ENCODE peak calls at places on chromosomes 1 and 21, in seven cellular contexts. T is osteoblast; P is breast epithelium; N is H9; K is dorsolateral prefrontal cortex; O is tibial artery; U is CD4-positive, alpha-beta T cell. V is an unnamed sample.
A peak's percentile ranks its signal among the peaks of the same experiment; 100 is the strongest.

GRCh38 chr21:45071396-45072165 is 2.8 kb upstream of the ADARB1 start:
- DNase-seq in T (no peak), P (peak; percentile 34), N (no peak), K (no peak), O (no peak), U (no peak), V (no peak)

GRCh38 chr1:16177306-16177705 is 21.4 kb upstream of the EPHA2 start:
- DNase-seq in T (no peak), P (no peak), N (no peak), K (no peak), O (no peak), U (no peak), V (no peak)

GRCh38 chr1:243349128-243349527 is 93.3 kb downstream of the SDCCAG8 start:
- DNase-seq in T (no peak), P (no peak), N (no peak), K (no peak), O (no peak), U (no peak), V (no peak)

GRCh38 chr1:22711591-22712501 is 1.2 kb downstream of the EPHB2 start:
- DNase-seq in T (no peak), P (no peak), N (no peak), K (no peak), O (no peak), U (no peak), V (no peak)

GRCh38 chr1:30822966-30823581 is 65.5 kb upstream of the LAPTM5 start:
- DNase-seq in T (peak; percentile 67), P (no peak), N (no peak), K (no peak), O (no peak), U (no peak), V (no peak)

GRCh38 chr1:76352741-76353435 is 278.3 kb downstream of the ST6GALNAC3 start:
- DNase-seq in T (no peak), P (no peak), N (no peak), K (no peak), O (no peak), U (no peak), V (no peak)

GRCh38 chr21:39869141-39869818 is 2.0 kb downstream of the PCP4 start:
- DNase-seq in T (no peak), P (no peak), N (no peak), K (no peak), O (no peak), U (no peak), V (no peak)

GRCh38 chr1:77824083-77824482 is 44.6 kb downstream of the MIGA1 start:
- DNase-seq in T (no peak), P (no peak), N (no peak), K (no peak), O (no peak), U (no peak), V (no peak)

GRCh38 chr21:26554365-26554764 is 18.7 kb downstream of the CYYR1 start:
- DNase-seq in T (no peak), P (no peak), N (no peak), K (no peak), O (no peak), U (no peak), V (no peak)

GRCh38 chr1:116487016-116487415 is 83.8 kb downstream of the CD58 start:
- DNase-seq in T (no peak), P (no peak), N (no peak), K (no peak), O (no peak), U (no peak), V (no peak)

GRCh38 chr1:40344597-40344996 is 27.5 kb upstream of the COL9A2 start:
- DNase-seq in T (peak; percentile 85), P (no peak), N (no peak), K (peak; percentile 45), O (peak; percentile 75), U (peak; percentile 7), V (no peak)

GRCh38 chr1:7535934-7536878 is 234.9 kb upstream of the VAMP3 start:
- DNase-seq in T (no peak), P (no peak), N (peak; percentile 80), K (no peak), O (no peak), U (no peak), V (no peak)

GRCh38 chr1:220914283-220915116 is 35.3 kb downstream of the HLX start:
- DNase-seq in T (no peak), P (no peak), N (no peak), K (no peak), O (no peak), U (no peak), V (no peak)

GRCh38 chr1:29490204-29490934 is 254.0 kb downstream of the PTPRU start:
- DNase-seq in T (no peak), P (no peak), N (no peak), K (no peak), O (no peak), U (no peak), V (no peak)

GRCh38 chr1:89519779-89520358 is 4.8 kb upstream of the LRRC8B start:
- DNase-seq in T (peak; percentile 88), P (no peak), N (no peak), K (no peak), O (no peak), U (peak; percentile 14), V (no peak)

GRCh38 chr1:89518116-89518780 is 6.4 kb upstream of the LRRC8B start:
- DNase-seq in T (no peak), P (no peak), N (no peak), K (no peak), O (no peak), U (no peak), V (no peak)

GRCh38 chr1:89512996-89513395 is 11.6 kb upstream of the LRRC8B start:
- DNase-seq in T (no peak), P (no peak), N (no peak), K (no peak), O (no peak), U (no peak), V (no peak)

GRCh38 chr1:89516055-89516454 is 8.6 kb upstream of the LRRC8B start:
- DNase-seq in T (peak; percentile 66), P (no peak), N (no peak), K (no peak), O (no peak), U (no peak), V (no peak)
- H3K27ac ChIP-seq in T (no peak overlapping the region), P (no peak overlapping the region), N (no peak overlapping the region), K (no peak overlapping the region), O (no peak overlapping the region), U (no peak overlapping the region), V (no peak overlapping the region)

GRCh38 chr1:206580438-206581113 is 31.7 kb downstream of the EIF2D start:
- DNase-seq in T (no peak), P (no peak), N (no peak), K (no peak), O (no peak), U (no peak), V (no peak)
- H3K27ac ChIP-seq in T (peak overlapping the region; percentile 54), P (peak overlapping the region; percentile 31), N (no peak overlapping the region), K (peak overlapping the region; percentile 42), O (no peak overlapping the region), U (peak overlapping the region; percentile 95), V (peak overlapping the region; percentile 70)

GRCh38 chr1:226655251-226656163 is 83.6 kb downstream of the ITPKB start:
- DNase-seq in T (no peak), P (no peak), N (peak; percentile 63), K (no peak), O (no peak), U (no peak), V (peak; percentile 56)

GRCh38 chr1:226654046-226654445 is 85.0 kb downstream of the ITPKB start:
- DNase-seq in T (no peak), P (no peak), N (peak; percentile 77), K (no peak), O (no peak), U (no peak), V (no peak)

GRCh38 chr1:226653311-226653921 is 85.7 kb downstream of the ITPKB start:
- DNase-seq in T (no peak), P (no peak), N (no peak), K (no peak), O (no peak), U (no peak), V (no peak)

GRCh38 chr1:226656201-226656600 is 82.9 kb downstream of the ITPKB start:
- DNase-seq in T (no peak), P (no peak), N (no peak), K (no peak), O (no peak), U (no peak), V (no peak)

DNA sequence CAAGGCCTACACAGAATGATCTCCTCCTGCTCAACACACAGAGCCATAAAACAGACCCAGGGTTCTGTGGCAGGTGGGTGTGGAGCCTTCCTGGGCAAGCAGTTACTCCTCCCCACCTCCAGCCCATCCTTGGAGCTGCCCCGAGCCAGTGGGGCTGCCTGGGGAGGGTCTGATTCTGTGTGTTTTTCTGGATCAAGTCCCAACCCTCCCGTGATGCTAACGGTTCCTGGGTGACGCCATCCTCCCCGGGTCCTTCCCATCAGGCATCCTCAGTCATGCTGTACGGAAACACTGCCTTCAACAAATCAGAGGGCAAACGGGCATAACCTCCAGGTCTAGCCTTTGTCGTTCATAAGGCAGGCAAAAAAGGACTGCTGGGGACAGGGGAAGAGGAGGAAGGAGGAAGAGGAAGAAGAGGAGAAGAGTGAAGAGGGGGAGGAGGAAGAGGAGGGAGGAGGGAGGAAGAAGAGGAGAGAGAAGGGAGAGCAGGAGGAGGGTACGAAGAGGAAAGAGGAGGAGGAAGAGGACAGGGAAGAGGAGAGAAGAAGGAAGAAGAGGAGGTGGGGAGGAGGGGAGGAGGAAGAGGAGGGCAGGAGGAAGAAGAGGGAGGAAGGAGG is 84.5 kb downstream of the ITPKB start:
- DNase-seq in T (no peak), P (no peak), N (no peak), K (no peak), O (no peak), U (no peak), V (no peak)
- H3K27ac ChIP-seq in T (no peak overlapping the region), P (peak overlapping the region; percentile 83), N (peak overlapping the region; percentile 10), K (no peak overlapping the region), O (no peak overlapping the region), U (no peak overlapping the region), V (no peak overlapping the region)

GRCh38 chr1:10651793-10652192 is 144.7 kb downstream of the CASZ1 start:
- DNase-seq in T (no peak), P (no peak), N (peak; percentile 77), K (no peak), O (no peak), U (no peak), V (no peak)

GRCh38 chr1:10649484-10650201 is 146.8 kb downstream of the CASZ1 start:
- DNase-seq in T (no peak), P (no peak), N (no peak), K (no peak), O (no peak), U (no peak), V (no peak)

GRCh38 chr1:10648689-10649483 is 147.6 kb downstream of the CASZ1 start:
- DNase-seq in T (no peak), P (no peak), N (no peak), K (no peak), O (no peak), U (no peak), V (no peak)

GRCh38 chr1:10651377-10651776 is 145.1 kb downstream of the CASZ1 start:
- DNase-seq in T (no peak), P (no peak), N (peak; percentile 72), K (no peak), O (no peak), U (no peak), V (no peak)

GRCh38 chr1:10650591-10651216 is 145.7 kb downstream of the CASZ1 start:
- DNase-seq in T (no peak), P (no peak), N (no peak), K (no peak), O (no peak), U (no peak), V (no peak)
- H3K27ac ChIP-seq in T (no peak overlapping the region), P (no peak overlapping the region), N (no peak overlapping the region), K (no peak overlapping the region), O (no peak overlapping the region), U (no peak overlapping the region), V (no peak overlapping the region)